ENCODE peak calls at places on chromosomes 7 and 10, in eight cellular contexts. One of them, this sample, is unnamed.

GRCh38 chr10:5096108-5096507 is 1.9 kb downstream of the AKR1C3 start:
- DNase-seq in stimulated activated CD4-positive, alpha-beta T cell treated with anti-CD3 and anti-CD28 coated beads, Interleukin-2, amount 100 ng/mL, for 24 hours: no peak
- DNase-seq in LoVo: no peak
- DNase-seq in hypothalamus: no peak
- DNase-seq in cardiac fibroblast: no peak
- DNase-seq in stromal cell of bone marrow: no peak
- DNase-seq in IMR-90: no peak
- DNase-seq in lung microvascular endothelial cell: no peak
- DNase-seq in this sample: no peak

GRCh38 chr7:16915405-16915804 is 33.6 kb upstream of the AGR3 start:
- DNase-seq in stimulated activated CD4-positive, alpha-beta T cell treated with anti-CD3 and anti-CD28 coated beads, Interleukin-2, amount 100 ng/mL, for 24 hours: no peak
- DNase-seq in LoVo: peak
- DNase-seq in hypothalamus: no peak
- DNase-seq in cardiac fibroblast: peak
- DNase-seq in stromal cell of bone marrow: peak
- DNase-seq in IMR-90: peak
- DNase-seq in lung microvascular endothelial cell: no peak
- DNase-seq in this sample: no peak

GRCh38 chr10:103448751-103449150 is 3.4 kb downstream of the CALHM2 start:
- DNase-seq in stimulated activated CD4-positive, alpha-beta T cell treated with anti-CD3 and anti-CD28 coated beads, Interleukin-2, amount 100 ng/mL, for 24 hours: no peak
- DNase-seq in LoVo: peak
- DNase-seq in hypothalamus: no peak
- DNase-seq in cardiac fibroblast: peak
- DNase-seq in stromal cell of bone marrow: peak
- DNase-seq in IMR-90: peak
- DNase-seq in lung microvascular endothelial cell: no peak
- DNase-seq in this sample: peak

GRCh38 chr7:118689403-118689802 is 464.9 kb downstream of the ANKRD7 start:
- DNase-seq in stimulated activated CD4-positive, alpha-beta T cell treated with anti-CD3 and anti-CD28 coated beads, Interleukin-2, amount 100 ng/mL, for 24 hours: no peak
- DNase-seq in LoVo: no peak
- DNase-seq in hypothalamus: no peak
- DNase-seq in cardiac fibroblast: no peak
- DNase-seq in stromal cell of bone marrow: no peak
- DNase-seq in IMR-90: no peak
- DNase-seq in lung microvascular endothelial cell: no peak
- DNase-seq in this sample: no peak

GRCh38 chr10:60678978-60679377 is 99.3 kb upstream of the CDK1 start:
- DNase-seq in stimulated activated CD4-positive, alpha-beta T cell treated with anti-CD3 and anti-CD28 coated beads, Interleukin-2, amount 100 ng/mL, for 24 hours: no peak
- DNase-seq in LoVo: no peak
- DNase-seq in hypothalamus: no peak
- DNase-seq in cardiac fibroblast: no peak
- DNase-seq in stromal cell of bone marrow: no peak
- DNase-seq in IMR-90: no peak
- DNase-seq in lung microvascular endothelial cell: no peak
- DNase-seq in this sample: no peak

GRCh38 chr7:26648429-26649015 is 215.9 kb downstream of the SKAP2 start:
- DNase-seq in stimulated activated CD4-positive, alpha-beta T cell treated with anti-CD3 and anti-CD28 coated beads, Interleukin-2, amount 100 ng/mL, for 24 hours: no peak
- DNase-seq in LoVo: no peak
- DNase-seq in hypothalamus: no peak
- DNase-seq in cardiac fibroblast: peak
- DNase-seq in stromal cell of bone marrow: peak
- DNase-seq in IMR-90: peak
- DNase-seq in lung microvascular endothelial cell: no peak
- DNase-seq in this sample: no peak

GRCh38 chr7:123719481-123719806 is 29.4 kb downstream of the WASL start:
- DNase-seq in stimulated activated CD4-positive, alpha-beta T cell treated with anti-CD3 and anti-CD28 coated beads, Interleukin-2, amount 100 ng/mL, for 24 hours: no peak
- DNase-seq in LoVo: no peak
- DNase-seq in hypothalamus: no peak
- DNase-seq in cardiac fibroblast: peak
- DNase-seq in stromal cell of bone marrow: no peak
- DNase-seq in IMR-90: no peak
- DNase-seq in lung microvascular endothelial cell: no peak
- DNase-seq in this sample: no peak

GRCh38 chr7:96548664-96549063 is 161.0 kb downstream of the SEM1 start:
- DNase-seq in stimulated activated CD4-positive, alpha-beta T cell treated with anti-CD3 and anti-CD28 coated beads, Interleukin-2, amount 100 ng/mL, for 24 hours: no peak
- DNase-seq in LoVo: no peak
- DNase-seq in hypothalamus: no peak
- DNase-seq in cardiac fibroblast: no peak
- DNase-seq in stromal cell of bone marrow: no peak
- DNase-seq in IMR-90: no peak
- DNase-seq in lung microvascular endothelial cell: no peak
- DNase-seq in this sample: no peak

GRCh38 chr10:33858326-33858725 is 523.9 kb upstream of the NRP1 start:
- DNase-seq in stimulated activated CD4-positive, alpha-beta T cell treated with anti-CD3 and anti-CD28 coated beads, Interleukin-2, amount 100 ng/mL, for 24 hours: no peak
- DNase-seq in LoVo: no peak
- DNase-seq in hypothalamus: no peak
- DNase-seq in cardiac fibroblast: no peak
- DNase-seq in stromal cell of bone marrow: no peak
- DNase-seq in IMR-90: no peak
- DNase-seq in lung microvascular endothelial cell: no peak
- DNase-seq in this sample: no peak

GRCh38 chr10:80156216-80156615 is 23.7 kb downstream of the PLAC9 start:
- DNase-seq in stimulated activated CD4-positive, alpha-beta T cell treated with anti-CD3 and anti-CD28 coated beads, Interleukin-2, amount 100 ng/mL, for 24 hours: no peak
- DNase-seq in LoVo: no peak
- DNase-seq in hypothalamus: no peak
- DNase-seq in cardiac fibroblast: no peak
- DNase-seq in stromal cell of bone marrow: no peak
- DNase-seq in IMR-90: no peak
- DNase-seq in lung microvascular endothelial cell: no peak
- DNase-seq in this sample: no peak

GRCh38 chr10:86699541-86699940 is 31.2 kb downstream of the LDB3 start:
- DNase-seq in stimulated activated CD4-positive, alpha-beta T cell treated with anti-CD3 and anti-CD28 coated beads, Interleukin-2, amount 100 ng/mL, for 24 hours: no peak
- DNase-seq in LoVo: no peak
- DNase-seq in hypothalamus: no peak
- DNase-seq in cardiac fibroblast: no peak
- DNase-seq in stromal cell of bone marrow: no peak
- DNase-seq in IMR-90: no peak
- DNase-seq in lung microvascular endothelial cell: no peak
- DNase-seq in this sample: no peak

GRCh38 chr10:59708816-59709471 is 706 bp downstream of the SLC16A9 start:
- DNase-seq in stimulated activated CD4-positive, alpha-beta T cell treated with anti-CD3 and anti-CD28 coated beads, Interleukin-2, amount 100 ng/mL, for 24 hours: peak
- DNase-seq in LoVo: peak
- DNase-seq in hypothalamus: peak
- DNase-seq in cardiac fibroblast: peak
- DNase-seq in stromal cell of bone marrow: no peak
- DNase-seq in IMR-90: no peak
- DNase-seq in lung microvascular endothelial cell: peak
- DNase-seq in this sample: peak

GRCh38 chr7:108196004-108196403 is 65.8 kb upstream of the LAMB4 start:
- DNase-seq in stimulated activated CD4-positive, alpha-beta T cell treated with anti-CD3 and anti-CD28 coated beads, Interleukin-2, amount 100 ng/mL, for 24 hours: no peak
- DNase-seq in LoVo: no peak
- DNase-seq in hypothalamus: no peak
- DNase-seq in cardiac fibroblast: peak
- DNase-seq in stromal cell of bone marrow: no peak
- DNase-seq in IMR-90: no peak
- DNase-seq in lung microvascular endothelial cell: no peak
- DNase-seq in this sample: no peak

GRCh38 chr7:159027803-159028455 is 116.7 kb downstream of the VIPR2 start:
- DNase-seq in stimulated activated CD4-positive, alpha-beta T cell treated with anti-CD3 and anti-CD28 coated beads, Interleukin-2, amount 100 ng/mL, for 24 hours: no peak
- DNase-seq in LoVo: no peak
- DNase-seq in hypothalamus: no peak
- DNase-seq in cardiac fibroblast: no peak
- DNase-seq in stromal cell of bone marrow: no peak
- DNase-seq in IMR-90: no peak
- DNase-seq in lung microvascular endothelial cell: no peak
- DNase-seq in this sample: no peak

GRCh38 chr7:114825423-114825951 is 96.4 kb upstream of the MDFIC start:
- DNase-seq in stimulated activated CD4-positive, alpha-beta T cell treated with anti-CD3 and anti-CD28 coated beads, Interleukin-2, amount 100 ng/mL, for 24 hours: peak
- DNase-seq in LoVo: no peak
- DNase-seq in hypothalamus: no peak
- DNase-seq in cardiac fibroblast: no peak
- DNase-seq in stromal cell of bone marrow: no peak
- DNase-seq in IMR-90: no peak
- DNase-seq in lung microvascular endothelial cell: no peak
- DNase-seq in this sample: no peak

GRCh38 chr7:17663056-17663675 is 277.1 kb downstream of the SNX13 start:
- DNase-seq in stimulated activated CD4-positive, alpha-beta T cell treated with anti-CD3 and anti-CD28 coated beads, Interleukin-2, amount 100 ng/mL, for 24 hours: no peak
- DNase-seq in LoVo: peak
- DNase-seq in hypothalamus: no peak
- DNase-seq in cardiac fibroblast: peak
- DNase-seq in stromal cell of bone marrow: peak
- DNase-seq in IMR-90: peak
- DNase-seq in lung microvascular endothelial cell: no peak
- DNase-seq in this sample: no peak

GRCh38 chr10:57986422-57986821 is 281.3 kb downstream of the IPMK start:
- DNase-seq in stimulated activated CD4-positive, alpha-beta T cell treated with anti-CD3 and anti-CD28 coated beads, Interleukin-2, amount 100 ng/mL, for 24 hours: no peak
- DNase-seq in LoVo: no peak
- DNase-seq in hypothalamus: no peak
- DNase-seq in cardiac fibroblast: no peak
- DNase-seq in stromal cell of bone marrow: no peak
- DNase-seq in IMR-90: no peak
- DNase-seq in lung microvascular endothelial cell: no peak
- DNase-seq in this sample: no peak

GRCh38 chr7:137994091-137994688 is 7.7 kb downstream of the CREB3L2 start:
- DNase-seq in stimulated activated CD4-positive, alpha-beta T cell treated with anti-CD3 and anti-CD28 coated beads, Interleukin-2, amount 100 ng/mL, for 24 hours: no peak
- DNase-seq in LoVo: no peak
- DNase-seq in hypothalamus: no peak
- DNase-seq in cardiac fibroblast: no peak
- DNase-seq in stromal cell of bone marrow: no peak
- DNase-seq in IMR-90: no peak
- DNase-seq in lung microvascular endothelial cell: no peak
- DNase-seq in this sample: no peak

GRCh38 chr10:48804740-48805182 is 120.1 kb downstream of the WDFY4 start:
- DNase-seq in stimulated activated CD4-positive, alpha-beta T cell treated with anti-CD3 and anti-CD28 coated beads, Interleukin-2, amount 100 ng/mL, for 24 hours: no peak
- DNase-seq in LoVo: no peak
- DNase-seq in hypothalamus: no peak
- DNase-seq in cardiac fibroblast: no peak
- DNase-seq in stromal cell of bone marrow: no peak
- DNase-seq in IMR-90: no peak
- DNase-seq in lung microvascular endothelial cell: no peak
- DNase-seq in this sample: no peak

GRCh38 chr7:11109659-11110058 is 136.0 kb downstream of the PHF14 start:
- DNase-seq in stimulated activated CD4-positive, alpha-beta T cell treated with anti-CD3 and anti-CD28 coated beads, Interleukin-2, amount 100 ng/mL, for 24 hours: no peak
- DNase-seq in LoVo: no peak
- DNase-seq in hypothalamus: no peak
- DNase-seq in cardiac fibroblast: no peak
- DNase-seq in stromal cell of bone marrow: no peak
- DNase-seq in IMR-90: no peak
- DNase-seq in lung microvascular endothelial cell: no peak
- DNase-seq in this sample: no peak

GRCh38 chr10:113961261-113961938 is 82.3 kb upstream of the ADRB1 start:
- DNase-seq in stimulated activated CD4-positive, alpha-beta T cell treated with anti-CD3 and anti-CD28 coated beads, Interleukin-2, amount 100 ng/mL, for 24 hours: peak
- DNase-seq in LoVo: no peak
- DNase-seq in hypothalamus: no peak
- DNase-seq in cardiac fibroblast: no peak
- DNase-seq in stromal cell of bone marrow: no peak
- DNase-seq in IMR-90: no peak
- DNase-seq in lung microvascular endothelial cell: no peak
- DNase-seq in this sample: no peak

GRCh38 chr7:151711435-151711872 is 165.5 kb downstream of the PRKAG2 start:
- DNase-seq in stimulated activated CD4-positive, alpha-beta T cell treated with anti-CD3 and anti-CD28 coated beads, Interleukin-2, amount 100 ng/mL, for 24 hours: no peak
- DNase-seq in LoVo: no peak
- DNase-seq in hypothalamus: no peak
- DNase-seq in cardiac fibroblast: no peak
- DNase-seq in stromal cell of bone marrow: no peak
- DNase-seq in IMR-90: no peak
- DNase-seq in lung microvascular endothelial cell: no peak
- DNase-seq in this sample: no peak

GRCh38 chr10:131695814-131696165 is 205.0 kb upstream of the PPP2R2D start:
- DNase-seq in stimulated activated CD4-positive, alpha-beta T cell treated with anti-CD3 and anti-CD28 coated beads, Interleukin-2, amount 100 ng/mL, for 24 hours: no peak
- DNase-seq in LoVo: no peak
- DNase-seq in hypothalamus: no peak
- DNase-seq in cardiac fibroblast: no peak
- DNase-seq in stromal cell of bone marrow: no peak
- DNase-seq in IMR-90: no peak
- DNase-seq in lung microvascular endothelial cell: no peak
- DNase-seq in this sample: no peak

GRCh38 chr7:37448057-37448636 is 517 bp downstream of the ELMO1 start:
- DNase-seq in stimulated activated CD4-positive, alpha-beta T cell treated with anti-CD3 and anti-CD28 coated beads, Interleukin-2, amount 100 ng/mL, for 24 hours: peak
- DNase-seq in LoVo: no peak
- DNase-seq in hypothalamus: peak
- DNase-seq in cardiac fibroblast: no peak
- DNase-seq in stromal cell of bone marrow: no peak
- DNase-seq in IMR-90: no peak
- DNase-seq in lung microvascular endothelial cell: peak
- DNase-seq in this sample: no peak

GRCh38 chr7:192701-193536 is 548 bp downstream of the FAM20C start:
- DNase-seq in stimulated activated CD4-positive, alpha-beta T cell treated with anti-CD3 and anti-CD28 coated beads, Interleukin-2, amount 100 ng/mL, for 24 hours: peak
- DNase-seq in LoVo: peak
- DNase-seq in hypothalamus: no peak
- DNase-seq in cardiac fibroblast: peak
- DNase-seq in stromal cell of bone marrow: no peak
- DNase-seq in IMR-90: peak
- DNase-seq in lung microvascular endothelial cell: peak
- DNase-seq in this sample: no peak

GRCh38 chr7:84085147-84085546 is 109.4 kb downstream of the SEMA3A start:
- DNase-seq in stimulated activated CD4-positive, alpha-beta T cell treated with anti-CD3 and anti-CD28 coated beads, Interleukin-2, amount 100 ng/mL, for 24 hours: no peak
- DNase-seq in LoVo: no peak
- DNase-seq in hypothalamus: no peak
- DNase-seq in cardiac fibroblast: peak
- DNase-seq in stromal cell of bone marrow: peak
- DNase-seq in IMR-90: peak
- DNase-seq in lung microvascular endothelial cell: peak
- DNase-seq in this sample: no peak